ENCODE peak calls at places on chromosomes 11 and 22, in eight cellular contexts. V is progenitor cell of endocrine pancreas, D is EH, U is HS-27A, R is GM10248, S is NCI-H82, I is GOT3, O is psoas muscle. M is an unnamed sample.

GRCh38 chr11:99376463-99376862 is 355.7 kb downstream of the CNTN5 start:
- DNase-seq in V (no peak), D (no peak), U (no peak), R (no peak), S (no peak), I (no peak), O (no peak), M (no peak)

GRCh38 chr11:62774407-62774806 is 3.2 kb downstream of the TAF6L start:
- DNase-seq in V (no peak), D (no peak), U (no peak), R (no peak), S (no peak), I (no peak), O (no peak), M (no peak)

GRCh38 chr11:6440906-6441358 is at the start of gene HPX:
- DNase-seq in V (no peak), D (no peak), U (no peak), R (no peak), S (no peak), I (no peak), O (no peak), M (no peak)

GRCh38 chr11:58592760-58593472 is 14.1 kb downstream of the ZFP91 start:
- DNase-seq in V (no peak), D (no peak), U (no peak), R (no peak), S (no peak), I (no peak), O (no peak), M (no peak)

GRCh38 chr22:19727310-19728150 is 4.2 kb downstream of the GP1BB start:
- DNase-seq in V (no peak), D (no peak), U (no peak), R (no peak), S (no peak), I (no peak), O (no peak), M (no peak)

GRCh38 chr11:130431337-130431773 is 2.9 kb upstream of the ADAMTS8 start:
- DNase-seq in V (peak; percentile 82), D (peak; percentile 65), U (no peak), R (peak; percentile 75), S (peak; percentile 87), I (no peak), O (peak; percentile 64), M (peak; percentile 74)

GRCh38 chr11:35103366-35104194 is 35.4 kb upstream of the CD44 start:
- DNase-seq in V (no peak), D (no peak), U (no peak), R (no peak), S (no peak), I (no peak), O (no peak), M (no peak)

GRCh38 chr11:113862430-113862829 is 12.9 kb downstream of the USP28 start:
- DNase-seq in V (no peak), D (peak; percentile 50), U (no peak), R (no peak), S (peak; percentile 84), I (no peak), O (no peak), M (peak; percentile 20)

GRCh38 chr11:32830413-32830738 is 649 bp downstream of the PRRG4 start:
- DNase-seq in V (no peak), D (no peak), U (no peak), R (no peak), S (no peak), I (no peak), O (no peak), M (no peak)

GRCh38 chr11:27971256-27971655 is 136.7 kb downstream of the KIF18A start:
- DNase-seq in V (no peak), D (peak; percentile 38), U (peak; percentile 15), R (no peak), S (no peak), I (no peak), O (no peak), M (no peak)

GRCh38 chr11:62614275-62614674 is 1.2 kb downstream of the ROM1 start:
- DNase-seq in V (no peak), D (no peak), U (no peak), R (no peak), S (no peak), I (no peak), O (no peak), M (no peak)

GRCh38 chr11:76935030-76935429 is 74.3 kb downstream of the ACER3 start:
- DNase-seq in V (no peak), D (no peak), U (no peak), R (no peak), S (peak; percentile 1), I (no peak), O (no peak), M (no peak)

GRCh38 chr22:20009582-20010306 is 6.9 kb downstream of the ARVCF start:
- DNase-seq in V (no peak), D (no peak), U (no peak), R (no peak), S (no peak), I (no peak), O (no peak), M (no peak)

M was measured in activated CD4-positive, alpha-beta T cell treated with anti-CD3 and anti-CD28 coated beads, Interleukin-2, amount 10 ng/mL, durations not matched to agents 7 days and 5 days.